ENCODE peak calls at places on chromosomes 11 and 22, in five cellular contexts. One of them, this sample, is unnamed.

GRCh38 chr22:42912049-42912448 is 55.0 kb upstream of the ARFGAP3 start:
- DNase-seq in BJ: no peak
- DNase-seq in epithelial cell of proximal tubule: no peak
- DNase-seq in cardiac muscle cell: peak; percentile 40
- DNase-seq in AG04450: no peak
- DNase-seq in this sample: no peak

GRCh38 chr11:126358763-126359160 is 3.3 kb downstream of the ST3GAL4 start:
- DNase-seq in BJ: no peak
- DNase-seq in epithelial cell of proximal tubule: no peak
- DNase-seq in cardiac muscle cell: no peak
- DNase-seq in AG04450: no peak
- DNase-seq in this sample: no peak

GRCh38 chr11:118886681-118887111 is 3.0 kb downstream of the CXCR5 start:
- DNase-seq in BJ: no peak
- DNase-seq in epithelial cell of proximal tubule: no peak
- DNase-seq in cardiac muscle cell: no peak
- DNase-seq in AG04450: no peak
- DNase-seq in this sample: no peak

GRCh38 chr11:96357794-96358193 is 14.8 kb upstream of the MAML2 start:
- DNase-seq in BJ: no peak
- DNase-seq in epithelial cell of proximal tubule: no peak
- DNase-seq in cardiac muscle cell: no peak
- DNase-seq in AG04450: no peak
- DNase-seq in this sample: no peak

GRCh38 chr22:34877506-34877905 is 188.5 kb upstream of the ISX start:
- DNase-seq in BJ: no peak
- DNase-seq in epithelial cell of proximal tubule: no peak
- DNase-seq in cardiac muscle cell: no peak
- DNase-seq in AG04450: no peak
- DNase-seq in this sample: no peak

GRCh38 chr11:132430352-132431091 is 1060.1 kb downstream of the NTM start:
- DNase-seq in BJ: no peak
- DNase-seq in epithelial cell of proximal tubule: no peak
- DNase-seq in cardiac muscle cell: peak; percentile 2
- DNase-seq in AG04450: no peak
- DNase-seq in this sample: no peak

GRCh38 chr11:19803506-19803998 is 90.9 kb downstream of the NAV2 start:
- DNase-seq in BJ: no peak
- DNase-seq in epithelial cell of proximal tubule: no peak
- DNase-seq in cardiac muscle cell: no peak
- DNase-seq in AG04450: no peak
- DNase-seq in this sample: no peak

GRCh38 chr11:47523491-47524199 is 29.3 kb downstream of the CELF1 start:
- DNase-seq in BJ: peak; percentile 55
- DNase-seq in epithelial cell of proximal tubule: peak; percentile 74
- DNase-seq in cardiac muscle cell: peak; percentile 82
- DNase-seq in AG04450: peak; percentile 26
- DNase-seq in this sample: peak; percentile 54

GRCh38 chr11:112157274-112157766 is 6.6 kb downstream of the IL18 start:
- DNase-seq in BJ: peak; percentile 99
- DNase-seq in epithelial cell of proximal tubule: peak; percentile 99
- DNase-seq in cardiac muscle cell: peak; percentile 98
- DNase-seq in AG04450: peak; percentile 96
- DNase-seq in this sample: peak; percentile 99

GRCh38 chr11:6418199-6418957 is 516 bp downstream of the APBB1 start:
- DNase-seq in BJ: no peak
- DNase-seq in epithelial cell of proximal tubule: no peak
- DNase-seq in cardiac muscle cell: no peak
- DNase-seq in AG04450: no peak
- DNase-seq in this sample: no peak

GRCh38 chr11:106714179-106714578 is 304.1 kb downstream of the GUCY1A2 start:
- DNase-seq in BJ: no peak
- DNase-seq in epithelial cell of proximal tubule: no peak
- DNase-seq in cardiac muscle cell: peak; percentile 30
- DNase-seq in AG04450: peak; percentile 34
- DNase-seq in this sample: no peak

GRCh38 chr11:78042858-78043257 is 19.8 kb upstream of the KCTD14 start:
- DNase-seq in BJ: no peak
- DNase-seq in epithelial cell of proximal tubule: no peak
- DNase-seq in cardiac muscle cell: no peak
- DNase-seq in AG04450: no peak
- DNase-seq in this sample: no peak

GRCh38 chr22:20117656-20118571 is 888 bp upstream of the TRMT2A start:
- DNase-seq in BJ: no peak
- DNase-seq in epithelial cell of proximal tubule: no peak
- DNase-seq in cardiac muscle cell: peak; percentile 30
- DNase-seq in AG04450: no peak
- DNase-seq in this sample: no peak

GRCh38 chr22:19213496-19214473 is 35.2 kb upstream of the SLC25A1 start:
- DNase-seq in BJ: no peak
- DNase-seq in epithelial cell of proximal tubule: no peak
- DNase-seq in cardiac muscle cell: peak; percentile 43
- DNase-seq in AG04450: peak; percentile 51
- DNase-seq in this sample: no peak

GRCh38 chr22:25186140-25186539 is 13.5 kb upstream of the CRYBB3 start:
- DNase-seq in BJ: no peak
- DNase-seq in epithelial cell of proximal tubule: no peak
- DNase-seq in cardiac muscle cell: no peak
- DNase-seq in AG04450: no peak
- DNase-seq in this sample: no peak

GRCh38 chr11:87224486-87224885 is 186.8 kb downstream of the TMEM135 start:
- DNase-seq in BJ: no peak
- DNase-seq in epithelial cell of proximal tubule: no peak
- DNase-seq in cardiac muscle cell: no peak
- DNase-seq in AG04450: no peak
- DNase-seq in this sample: no peak

GRCh38 chr11:12523180-12523924 is 146.0 kb downstream of the PARVA start:
- DNase-seq in BJ: no peak
- DNase-seq in epithelial cell of proximal tubule: no peak
- DNase-seq in cardiac muscle cell: no peak
- DNase-seq in AG04450: no peak
- DNase-seq in this sample: no peak

GRCh38 chr11:44955019-44955738 is 4.5 kb upstream of the TP53I11 start:
- DNase-seq in BJ: peak; percentile 46
- DNase-seq in epithelial cell of proximal tubule: no peak
- DNase-seq in cardiac muscle cell: peak; percentile 96
- DNase-seq in AG04450: peak; percentile 58
- DNase-seq in this sample: no peak

GRCh38 chr11:28106351-28107043 is 1.5 kb downstream of the KIF18A start:
- DNase-seq in BJ: no peak
- DNase-seq in epithelial cell of proximal tubule: no peak
- DNase-seq in cardiac muscle cell: no peak
- DNase-seq in AG04450: no peak
- DNase-seq in this sample: no peak

GRCh38 chr11:128667873-128668272 is 26.0 kb upstream of the FLI1 start:
- DNase-seq in BJ: no peak
- DNase-seq in epithelial cell of proximal tubule: no peak
- DNase-seq in cardiac muscle cell: no peak
- DNase-seq in AG04450: no peak
- DNase-seq in this sample: no peak

GRCh38 chr11:93846411-93846810 is 4.0 kb downstream of the VSTM5 start:
- DNase-seq in BJ: no peak
- DNase-seq in epithelial cell of proximal tubule: no peak
- DNase-seq in cardiac muscle cell: peak; percentile 21
- DNase-seq in AG04450: peak; percentile 8
- DNase-seq in this sample: no peak

GRCh38 chr11:130737866-130738431 is 178.3 kb downstream of the SNX19 start:
- DNase-seq in BJ: peak; percentile 86
- DNase-seq in epithelial cell of proximal tubule: no peak
- DNase-seq in cardiac muscle cell: peak; percentile 81
- DNase-seq in AG04450: no peak
- DNase-seq in this sample: no peak

GRCh38 chr11:106601637-106602297 is 416.5 kb downstream of the GUCY1A2 start:
- DNase-seq in BJ: no peak
- DNase-seq in epithelial cell of proximal tubule: no peak
- DNase-seq in cardiac muscle cell: no peak
- DNase-seq in AG04450: no peak
- DNase-seq in this sample: no peak

GRCh38 chr11:94895451-94895850 is 77.9 kb downstream of the CWC15 start:
- DNase-seq in BJ: no peak
- DNase-seq in epithelial cell of proximal tubule: peak; percentile 74
- DNase-seq in cardiac muscle cell: peak; percentile 63
- DNase-seq in AG04450: no peak
- DNase-seq in this sample: no peak

GRCh38 chr11:65745049-65745448 is 24.5 kb upstream of the RNASEH2C start:
- DNase-seq in BJ: no peak
- DNase-seq in epithelial cell of proximal tubule: no peak
- DNase-seq in cardiac muscle cell: no peak
- DNase-seq in AG04450: no peak
- DNase-seq in this sample: no peak

GRCh38 chr11:32052218-32052617 is 38.7 kb upstream of the RCN1 start:
- DNase-seq in BJ: no peak
- DNase-seq in epithelial cell of proximal tubule: no peak
- DNase-seq in cardiac muscle cell: peak; percentile 76
- DNase-seq in AG04450: peak; percentile 15
- DNase-seq in this sample: no peak

DNA sequence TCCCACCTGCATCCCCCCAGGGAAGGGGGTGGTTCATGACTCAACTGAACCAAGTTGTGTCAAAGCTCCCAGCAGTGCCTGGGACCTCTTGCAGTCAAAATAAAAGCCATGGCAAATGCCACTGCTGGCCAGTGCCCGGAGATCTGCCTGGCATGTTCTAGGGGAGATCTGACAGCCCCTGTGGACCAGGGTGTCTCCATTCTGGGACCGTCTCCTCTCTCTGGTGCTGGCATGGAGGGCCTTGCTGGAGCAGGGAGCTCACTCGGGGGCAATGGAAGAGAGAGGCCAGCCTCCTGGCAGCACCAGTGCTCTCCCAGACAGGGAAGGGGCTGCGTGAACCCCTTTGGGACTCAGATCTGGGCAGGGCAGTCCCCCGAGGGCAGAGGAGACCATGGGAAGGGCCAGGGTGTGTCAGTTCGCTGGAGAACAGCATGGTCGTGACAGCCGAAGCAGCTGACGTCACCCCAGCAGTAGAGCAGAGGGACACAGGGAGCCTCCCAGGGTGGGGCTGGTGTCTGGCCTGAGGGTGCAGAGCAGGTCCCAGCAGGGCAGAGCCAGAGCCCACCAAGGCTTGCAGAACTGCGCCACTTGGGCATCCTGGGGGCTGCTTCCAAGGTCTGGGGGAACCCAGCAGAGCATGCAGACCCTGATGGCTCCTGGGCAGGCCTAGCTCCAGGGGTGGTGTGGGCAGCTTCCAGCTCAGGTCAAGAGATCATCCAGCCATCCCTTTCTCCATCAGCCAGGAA is 70.9 kb upstream of the KCNQ1OT1 start:
- DNase-seq in BJ: no peak
- DNase-seq in epithelial cell of proximal tubule: no peak
- DNase-seq in cardiac muscle cell: no peak
- DNase-seq in AG04450: no peak
- DNase-seq in this sample: no peak
- TF ChIP-seq CTCF in BJ: no peak
- TF ChIP-seq CTCF in epithelial cell of proximal tubule: no peak
- TF ChIP-seq CTCF in cardiac muscle cell: no peak
- TF ChIP-seq CTCF in AG04450: no peak
- TF ChIP-seq CTCF in this sample: no peak

DNA sequence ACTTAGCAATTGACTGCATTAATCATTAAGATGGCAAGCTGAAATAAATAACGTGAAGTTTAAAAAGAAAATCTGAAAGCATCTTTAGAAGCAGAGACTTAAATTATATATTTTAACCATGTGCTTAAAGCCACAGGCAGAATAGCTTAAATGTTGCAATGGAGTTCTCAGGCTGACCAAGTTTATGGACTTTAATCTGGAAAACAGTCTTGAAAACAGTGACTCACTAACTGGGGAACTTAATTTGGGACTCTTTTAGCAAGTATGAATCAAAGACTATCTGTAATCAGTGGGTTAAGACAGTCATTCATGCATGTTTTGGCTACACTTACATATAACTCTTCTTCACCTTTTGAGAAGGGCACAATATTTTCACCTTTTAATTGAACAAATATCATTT is 12.6 kb upstream of the GLYATL1 start:
- DNase-seq in BJ: peak; percentile 81
- DNase-seq in epithelial cell of proximal tubule: peak; percentile 88
- DNase-seq in cardiac muscle cell: peak; percentile 41
- DNase-seq in AG04450: peak; percentile 15
- DNase-seq in this sample: no peak
- H3K4me3 ChIP-seq in BJ: no peak overlapping the region
- H3K4me3 ChIP-seq in epithelial cell of proximal tubule: no peak overlapping the region
- H3K4me3 ChIP-seq in cardiac muscle cell: no peak overlapping the region
- H3K4me3 ChIP-seq in AG04450: no peak overlapping the region
- H3K4me3 ChIP-seq in this sample: no peak overlapping the region

GRCh38 chr11:69362315-69362714 is 68.4 kb downstream of the MYEOV start:
- DNase-seq in BJ: no peak
- DNase-seq in epithelial cell of proximal tubule: no peak
- DNase-seq in cardiac muscle cell: no peak
- DNase-seq in AG04450: no peak
- DNase-seq in this sample: no peak
- TF ChIP-seq CTCF in BJ: no peak
- TF ChIP-seq CTCF in epithelial cell of proximal tubule: no peak
- TF ChIP-seq CTCF in cardiac muscle cell: no peak
- TF ChIP-seq CTCF in AG04450: no peak
- TF ChIP-seq CTCF in this sample: no peak

GRCh38 chr11:76781046-76781801 is 1.9 kb upstream of the TSKU start:
- DNase-seq in BJ: no peak
- DNase-seq in epithelial cell of proximal tubule: no peak
- DNase-seq in cardiac muscle cell: no peak
- DNase-seq in AG04450: no peak
- DNase-seq in this sample: no peak
- H3K4me3 ChIP-seq in BJ: no peak overlapping the region
- H3K4me3 ChIP-seq in epithelial cell of proximal tubule: no peak overlapping the region
- H3K4me3 ChIP-seq in cardiac muscle cell: no peak overlapping the region
- H3K4me3 ChIP-seq in AG04450: peak overlapping the region; percentile 69
- H3K4me3 ChIP-seq in this sample: no peak overlapping the region

DNA sequence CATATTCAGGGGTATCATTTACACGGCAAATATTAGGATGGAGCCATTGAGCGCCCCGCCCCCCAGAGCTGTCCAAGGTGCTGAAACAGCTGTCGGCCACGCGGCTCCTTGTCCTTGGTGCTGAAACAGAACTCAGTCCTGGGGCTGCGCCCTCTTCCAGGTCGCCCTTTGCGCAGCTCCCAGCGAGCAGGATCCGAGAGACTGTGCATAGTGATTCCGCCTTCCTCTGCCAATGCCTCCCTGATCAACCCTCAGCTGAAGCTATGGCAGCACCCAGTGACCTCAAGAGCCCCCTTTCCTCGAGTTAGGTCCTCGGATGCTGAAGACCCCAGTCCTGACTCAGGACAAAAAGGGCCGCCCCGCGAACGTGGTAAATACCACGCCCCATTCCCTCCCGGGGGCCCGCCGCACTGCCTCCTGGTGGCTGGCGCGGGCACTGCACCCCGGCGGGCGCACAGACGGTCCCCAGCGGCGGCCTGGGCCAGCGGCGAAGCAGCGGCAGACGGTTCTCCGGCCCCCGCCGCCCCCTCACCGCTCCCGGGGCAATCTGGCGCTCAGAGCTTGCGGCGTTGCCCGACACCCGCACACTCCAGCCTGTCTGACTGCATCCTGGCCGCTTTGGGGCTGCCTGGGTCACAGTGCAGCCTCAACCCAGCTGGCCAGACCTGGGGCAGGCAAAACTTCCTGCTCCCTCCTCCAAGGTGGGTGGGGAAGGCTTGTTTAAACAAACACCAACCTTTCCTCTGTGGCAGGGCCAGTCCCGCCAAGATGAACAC is 13.4 kb downstream of the SYT7 start:
- DNase-seq in BJ: no peak
- DNase-seq in epithelial cell of proximal tubule: peak; percentile 13
- DNase-seq in cardiac muscle cell: peak; percentile 89
- DNase-seq in AG04450: peak; percentile 21
- DNase-seq in this sample: peak; percentile 41
- TF ChIP-seq CTCF in BJ: peak; percentile 23
- TF ChIP-seq CTCF in epithelial cell of proximal tubule: peak; percentile 48
- TF ChIP-seq CTCF in cardiac muscle cell: peak; percentile 67
- TF ChIP-seq CTCF in AG04450: peak; percentile 43
- TF ChIP-seq CTCF in this sample: peak; percentile 62